ENCODE peak calls at places on chromosomes 3 and 15, in eight cellular contexts. One of them, this sample, is unnamed. For H3K4me1, the result is how much of the 10 kb centered on the place peaks cover.

GRCh38 chr3:4994144-4994730 is 15.0 kb downstream of the BHLHE40 start:
- DNase-seq in SK-N-SH: no peak
- DNase-seq in A549: no peak
- DNase-seq in K562: peak
- DNase-seq in HCT116: peak
- DNase-seq in HepG2: no peak
- DNase-seq in H1: no peak
- DNase-seq in GM12878: no peak
- DNase-seq in this sample: no peak

GRCh38 chr3:108250626-108251025 is 28.4 kb upstream of the IFT57 start:
- DNase-seq in SK-N-SH: no peak
- DNase-seq in A549: no peak
- DNase-seq in K562: no peak
- DNase-seq in HCT116: no peak
- DNase-seq in HepG2: no peak
- DNase-seq in H1: no peak
- DNase-seq in GM12878: no peak
- DNase-seq in this sample: no peak

GRCh38 chr3:181265750-181266333 is 276.3 kb upstream of the DNAJC19 start:
- DNase-seq in SK-N-SH: no peak
- DNase-seq in A549: no peak
- DNase-seq in K562: no peak
- DNase-seq in HCT116: no peak
- DNase-seq in HepG2: no peak
- DNase-seq in H1: no peak
- DNase-seq in GM12878: no peak
- DNase-seq in this sample: peak

GRCh38 chr3:150242220-150242938 is 165.7 kb upstream of the TSC22D2 start:
- DNase-seq in SK-N-SH: no peak
- DNase-seq in A549: no peak
- DNase-seq in K562: no peak
- DNase-seq in HCT116: no peak
- DNase-seq in HepG2: no peak
- DNase-seq in H1: no peak
- DNase-seq in GM12878: no peak
- DNase-seq in this sample: no peak

GRCh38 chr3:123941150-123941941 is 19.7 kb downstream of the CCDC14 start:
- DNase-seq in SK-N-SH: no peak
- DNase-seq in A549: no peak
- DNase-seq in K562: no peak
- DNase-seq in HCT116: no peak
- DNase-seq in HepG2: no peak
- DNase-seq in H1: no peak
- DNase-seq in GM12878: no peak
- DNase-seq in this sample: no peak

GRCh38 chr3:45817788-45818523 is 21.6 kb upstream of the SLC6A20 start:
- DNase-seq in SK-N-SH: no peak
- DNase-seq in A549: peak
- DNase-seq in K562: no peak
- DNase-seq in HCT116: peak
- DNase-seq in HepG2: no peak
- DNase-seq in H1: no peak
- DNase-seq in GM12878: no peak
- DNase-seq in this sample: peak

GRCh38 chr3:127419140-127419539 is 131.3 kb upstream of the PRR20G start:
- DNase-seq in SK-N-SH: no peak
- DNase-seq in A549: no peak
- DNase-seq in K562: no peak
- DNase-seq in HCT116: no peak
- DNase-seq in HepG2: no peak
- DNase-seq in H1: peak
- DNase-seq in GM12878: no peak
- DNase-seq in this sample: no peak

GRCh38 chr3:50132421-50133282 is 22.5 kb upstream of the SEMA3F start:
- DNase-seq in SK-N-SH: peak
- DNase-seq in A549: no peak
- DNase-seq in K562: peak
- DNase-seq in HCT116: no peak
- DNase-seq in HepG2: no peak
- DNase-seq in H1: no peak
- DNase-seq in GM12878: no peak
- DNase-seq in this sample: no peak

GRCh38 chr3:178975320-178975719 is 96.3 kb downstream of the ZMAT3 start:
- DNase-seq in SK-N-SH: no peak
- DNase-seq in A549: no peak
- DNase-seq in K562: no peak
- DNase-seq in HCT116: no peak
- DNase-seq in HepG2: no peak
- DNase-seq in H1: no peak
- DNase-seq in GM12878: no peak
- DNase-seq in this sample: no peak

DNA sequence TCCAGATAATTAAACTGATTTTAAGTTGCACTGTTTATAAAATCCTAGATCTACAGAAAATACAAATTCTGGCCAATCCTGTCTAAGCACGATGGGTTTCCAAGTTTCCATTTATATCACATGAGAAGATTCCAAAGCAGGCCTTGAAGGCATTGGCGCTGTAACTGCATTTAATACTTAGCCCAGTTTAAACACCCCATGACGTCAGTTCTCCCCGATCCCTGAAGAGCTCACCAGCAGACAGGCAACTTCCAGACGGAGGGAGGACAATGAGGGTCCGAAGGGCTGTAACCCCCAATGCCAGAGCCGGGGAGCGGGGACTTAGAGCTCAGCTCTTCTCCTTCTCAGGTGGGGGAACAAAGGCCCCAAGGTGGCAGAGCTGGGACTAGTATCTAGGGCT is 117.3 kb downstream of the XXYLT1 start:
- DNase-seq in SK-N-SH: no peak
- DNase-seq in A549: no peak
- DNase-seq in K562: no peak
- DNase-seq in HCT116: no peak
- DNase-seq in HepG2: no peak
- DNase-seq in H1: no peak
- DNase-seq in GM12878: no peak
- DNase-seq in this sample: peak
- H3K4me1 ChIP-seq in SK-N-SH: half or more
- H3K4me1 ChIP-seq in A549: under half
- H3K4me1 ChIP-seq in K562: half or more
- H3K4me1 ChIP-seq in HCT116: under half
- H3K4me1 ChIP-seq in HepG2: half or more
- H3K4me1 ChIP-seq in H1: under half
- H3K4me1 ChIP-seq in GM12878: under half
- H3K4me1 ChIP-seq in this sample: half or more

DNA sequence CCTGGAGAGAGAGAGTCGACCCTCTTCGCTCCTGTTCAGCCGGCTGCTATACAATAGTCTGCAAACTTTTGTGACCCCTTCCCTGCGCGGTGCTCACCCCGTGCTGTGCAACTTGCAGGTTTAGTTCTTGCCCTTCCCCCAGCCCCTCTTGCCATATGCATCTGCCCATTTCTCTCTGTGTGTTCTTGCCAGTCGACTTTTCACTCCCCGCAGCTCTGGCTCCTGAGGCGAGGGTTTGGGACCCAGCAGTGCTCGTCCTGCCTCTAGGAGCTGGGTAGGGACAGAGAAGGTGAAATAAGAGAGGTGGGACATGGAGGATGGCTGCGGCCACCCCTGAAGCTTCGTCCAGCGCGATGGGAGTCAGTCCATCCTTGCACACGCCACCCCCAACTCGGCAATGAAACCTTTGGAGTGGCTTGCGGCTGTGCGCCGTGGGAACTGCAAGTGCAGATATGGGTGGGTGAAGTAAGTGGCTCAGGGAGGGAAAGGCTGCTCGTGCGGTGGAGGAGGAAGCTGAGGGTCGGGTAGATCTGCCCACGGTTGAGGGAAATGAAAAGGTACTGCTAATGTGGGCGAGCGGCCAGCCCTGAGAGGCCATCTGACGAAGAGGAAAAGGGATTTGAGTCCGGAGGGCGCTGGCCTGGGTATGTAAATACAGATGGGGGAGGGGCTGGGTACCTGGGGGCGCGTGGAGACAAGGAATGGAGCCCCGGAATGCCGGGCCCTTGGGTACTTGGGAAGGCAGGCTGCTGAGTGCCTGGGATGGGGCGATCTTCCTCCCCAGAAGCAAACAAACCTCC is 1.0 kb downstream of the LRRC3B start:
- DNase-seq in SK-N-SH: peak
- DNase-seq in A549: no peak
- DNase-seq in K562: no peak
- DNase-seq in HCT116: no peak
- DNase-seq in HepG2: no peak
- DNase-seq in H1: no peak
- DNase-seq in GM12878: no peak
- DNase-seq in this sample: no peak
- TF ChIP-seq MAX in SK-N-SH: no peak
- TF ChIP-seq MAX in A549: no peak
- TF ChIP-seq MAX in K562: no peak
- TF ChIP-seq MAX in HCT116: no peak
- TF ChIP-seq MAX in HepG2: no peak
- TF ChIP-seq MAX in H1: no peak
- TF ChIP-seq MAX in GM12878: no peak
- TF ChIP-seq MAX in this sample: no peak

GRCh38 chr3:55201729-55202128 is 273.9 kb upstream of the LRTM1 start:
- DNase-seq in SK-N-SH: no peak
- DNase-seq in A549: no peak
- DNase-seq in K562: no peak
- DNase-seq in HCT116: no peak
- DNase-seq in HepG2: no peak
- DNase-seq in H1: no peak
- DNase-seq in GM12878: no peak
- DNase-seq in this sample: no peak

GRCh38 chr3:55202320-55202719 is 274.5 kb upstream of the LRTM1 start:
- DNase-seq in SK-N-SH: no peak
- DNase-seq in A549: no peak
- DNase-seq in K562: no peak
- DNase-seq in HCT116: no peak
- DNase-seq in HepG2: no peak
- DNase-seq in H1: no peak
- DNase-seq in GM12878: no peak
- DNase-seq in this sample: no peak

GRCh38 chr3:55203006-55203405 is 275.1 kb upstream of the LRTM1 start:
- DNase-seq in SK-N-SH: no peak
- DNase-seq in A549: no peak
- DNase-seq in K562: no peak
- DNase-seq in HCT116: no peak
- DNase-seq in HepG2: no peak
- DNase-seq in H1: no peak
- DNase-seq in GM12878: no peak
- DNase-seq in this sample: no peak

GRCh38 chr3:55198554-55198953 is 270.7 kb upstream of the LRTM1 start:
- DNase-seq in SK-N-SH: no peak
- DNase-seq in A549: no peak
- DNase-seq in K562: no peak
- DNase-seq in HCT116: no peak
- DNase-seq in HepG2: no peak
- DNase-seq in H1: no peak
- DNase-seq in GM12878: no peak
- DNase-seq in this sample: no peak

DNA sequence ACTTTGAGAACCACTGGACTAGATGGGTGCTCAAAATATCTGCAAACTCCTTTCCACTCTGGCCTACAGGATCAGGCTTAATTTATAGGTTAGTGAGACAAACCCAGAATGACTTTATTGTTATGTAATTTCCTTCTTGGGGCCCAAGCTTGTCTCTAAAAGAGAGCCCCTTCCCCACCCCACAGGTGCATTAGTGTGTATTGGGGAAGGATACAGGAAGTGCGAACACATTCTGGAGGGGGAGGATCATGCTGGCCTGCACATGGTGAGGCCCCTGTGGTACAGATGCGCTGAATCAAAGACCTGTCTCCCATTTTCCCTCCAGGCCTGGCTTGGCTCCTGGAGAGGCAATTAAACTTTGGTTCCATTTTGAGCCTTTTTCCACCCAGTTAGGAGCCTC is 273.1 kb upstream of the LRTM1 start:
- DNase-seq in SK-N-SH: no peak
- DNase-seq in A549: no peak
- DNase-seq in K562: no peak
- DNase-seq in HCT116: no peak
- DNase-seq in HepG2: no peak
- DNase-seq in H1: no peak
- DNase-seq in GM12878: no peak
- DNase-seq in this sample: no peak
- H3K4me1 ChIP-seq in SK-N-SH: under half
- H3K4me1 ChIP-seq in A549: under half
- H3K4me1 ChIP-seq in K562: under half
- H3K4me1 ChIP-seq in HCT116: under half
- H3K4me1 ChIP-seq in HepG2: under half
- H3K4me1 ChIP-seq in H1: under half
- H3K4me1 ChIP-seq in GM12878: under half
- H3K4me1 ChIP-seq in this sample: under half

GRCh38 chr15:65869127-65869953 is at the start of gene RAB11A:
- DNase-seq in SK-N-SH: peak
- DNase-seq in A549: peak
- DNase-seq in K562: peak
- DNase-seq in HCT116: peak
- DNase-seq in HepG2: peak
- DNase-seq in H1: peak
- DNase-seq in GM12878: peak
- DNase-seq in this sample: peak

GRCh38 chr15:65868546-65869126 is 655 bp upstream of the RAB11A start:
- DNase-seq in SK-N-SH: peak
- DNase-seq in A549: no peak
- DNase-seq in K562: peak
- DNase-seq in HCT116: no peak
- DNase-seq in HepG2: no peak
- DNase-seq in H1: no peak
- DNase-seq in GM12878: no peak
- DNase-seq in this sample: no peak

GRCh38 chr15:65869954-65870871 is 922 bp downstream of the RAB11A start:
- DNase-seq in SK-N-SH: peak
- DNase-seq in A549: no peak
- DNase-seq in K562: peak
- DNase-seq in HCT116: no peak
- DNase-seq in HepG2: peak
- DNase-seq in H1: no peak
- DNase-seq in GM12878: no peak
- DNase-seq in this sample: peak

GRCh38 chr15:65873271-65873670 is 4.0 kb downstream of the RAB11A start:
- DNase-seq in SK-N-SH: no peak
- DNase-seq in A549: no peak
- DNase-seq in K562: no peak
- DNase-seq in HCT116: no peak
- DNase-seq in HepG2: no peak
- DNase-seq in H1: no peak
- DNase-seq in GM12878: no peak
- DNase-seq in this sample: no peak

DNA sequence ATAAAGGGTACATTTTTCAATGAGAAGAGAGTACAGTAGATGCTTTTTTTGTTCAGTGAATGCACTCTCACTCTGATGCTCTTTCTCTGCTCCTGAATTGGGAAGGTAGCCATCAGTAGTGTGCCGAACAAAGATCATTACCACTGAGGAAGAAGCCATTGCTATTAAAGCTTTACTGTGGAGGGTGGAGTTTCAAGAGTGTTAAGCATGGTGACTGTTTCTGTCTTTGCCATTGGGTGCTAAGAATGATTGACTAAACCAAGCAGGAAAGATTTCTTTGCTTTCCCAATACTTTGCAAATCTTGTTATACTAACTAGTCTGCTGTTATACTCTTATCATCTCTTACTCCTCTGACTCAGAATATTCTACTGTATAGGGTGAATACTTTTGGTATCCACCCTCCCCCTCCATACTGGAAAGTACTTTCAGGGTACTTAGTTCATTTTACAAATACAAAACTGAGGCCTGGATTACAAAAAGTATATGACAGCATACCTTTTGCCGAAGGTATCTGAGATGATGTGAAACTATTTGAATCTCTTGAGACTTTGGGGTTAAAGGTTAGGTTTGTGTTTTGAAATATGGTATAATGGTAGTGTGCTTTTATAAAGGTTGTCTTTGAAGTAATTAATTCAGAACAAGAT is 1.7 kb downstream of the RAB11A start:
- DNase-seq in SK-N-SH: peak
- DNase-seq in A549: peak
- DNase-seq in K562: peak
- DNase-seq in HCT116: no peak
- DNase-seq in HepG2: peak
- DNase-seq in H1: no peak
- DNase-seq in GM12878: no peak
- DNase-seq in this sample: peak
- TF ChIP-seq MAX in SK-N-SH: no peak
- TF ChIP-seq MAX in A549: no peak
- TF ChIP-seq MAX in K562: no peak
- TF ChIP-seq MAX in HCT116: peak
- TF ChIP-seq MAX in HepG2: no peak
- TF ChIP-seq MAX in H1: no peak
- TF ChIP-seq MAX in GM12878: no peak
- TF ChIP-seq MAX in this sample: no peak